ENCODE peak calls at places on chromosome 14, in ten cellular contexts. One of them, this sample, is unnamed.
A peak's percentile ranks its signal among the peaks of the same experiment; 100 is the strongest.

GRCh38 chr14:88426271-88426670 is 40.8 kb downstream of the SPATA7 start:
- DNase-seq in HT-29: no peak
- DNase-seq in activated CD4-positive, CD25-positive, alpha-beta regulatory T cell: no peak
- DNase-seq in neural progenitor cell: peak; percentile 7
- DNase-seq in neural crest cell: no peak
- DNase-seq in CD8-positive, alpha-beta memory T cell: no peak
- DNase-seq in posterior vena cava: no peak
- DNase-seq in HEK293T: no peak
- DNase-seq in stimulated activated CD8-positive, alpha-beta memory T cell treated with anti-CD3 and anti-CD28 coated beads, Interleukin-15, amount 100 ng/mL, for 4 hours: no peak
- DNase-seq in NCI-H2081: no peak
- DNase-seq in this sample: no peak

GRCh38 chr14:104586832-104587620 is 7.5 kb downstream of the C14orf180 start:
- DNase-seq in neural progenitor cell: no peak
- DNase-seq in HT-29: no peak
- DNase-seq in CD8-positive, alpha-beta memory T cell: no peak
- DNase-seq in HEK293T: no peak
- DNase-seq in neural crest cell: no peak
- DNase-seq in posterior vena cava: no peak
- DNase-seq in stimulated activated CD8-positive, alpha-beta memory T cell treated with anti-CD3 and anti-CD28 coated beads, Interleukin-15, amount 100 ng/mL, for 4 hours: no peak
- DNase-seq in NCI-H2081: no peak
- DNase-seq in activated CD4-positive, CD25-positive, alpha-beta regulatory T cell: no peak
- DNase-seq in this sample: no peak

GRCh38 chr14:90965765-90966164 is 94.7 kb downstream of the RPS6KA5 start:
- DNase-seq in HT-29: no peak
- DNase-seq in NCI-H2081: no peak
- DNase-seq in HEK293T: no peak
- DNase-seq in neural crest cell: no peak
- DNase-seq in activated CD4-positive, CD25-positive, alpha-beta regulatory T cell: no peak
- DNase-seq in posterior vena cava: no peak
- DNase-seq in CD8-positive, alpha-beta memory T cell: no peak
- DNase-seq in stimulated activated CD8-positive, alpha-beta memory T cell treated with anti-CD3 and anti-CD28 coated beads, Interleukin-15, amount 100 ng/mL, for 4 hours: no peak
- DNase-seq in neural progenitor cell: no peak
- DNase-seq in this sample: no peak

GRCh38 chr14:31070431-31070830 is 44.3 kb upstream of the STRN3 start:
- DNase-seq in stimulated activated CD8-positive, alpha-beta memory T cell treated with anti-CD3 and anti-CD28 coated beads, Interleukin-15, amount 100 ng/mL, for 4 hours: no peak
- DNase-seq in CD8-positive, alpha-beta memory T cell: no peak
- DNase-seq in neural progenitor cell: no peak
- DNase-seq in HEK293T: no peak
- DNase-seq in posterior vena cava: no peak
- DNase-seq in neural crest cell: no peak
- DNase-seq in HT-29: no peak
- DNase-seq in activated CD4-positive, CD25-positive, alpha-beta regulatory T cell: no peak
- DNase-seq in NCI-H2081: no peak
- DNase-seq in this sample: no peak

GRCh38 chr14:68384881-68385280 is 408.0 kb downstream of the ZFP36L1 start:
- DNase-seq in HEK293T: no peak
- DNase-seq in posterior vena cava: no peak
- DNase-seq in neural crest cell: no peak
- DNase-seq in HT-29: no peak
- DNase-seq in CD8-positive, alpha-beta memory T cell: no peak
- DNase-seq in activated CD4-positive, CD25-positive, alpha-beta regulatory T cell: no peak
- DNase-seq in stimulated activated CD8-positive, alpha-beta memory T cell treated with anti-CD3 and anti-CD28 coated beads, Interleukin-15, amount 100 ng/mL, for 4 hours: no peak
- DNase-seq in neural progenitor cell: no peak
- DNase-seq in NCI-H2081: no peak
- DNase-seq in this sample: no peak

GRCh38 chr14:92546347-92547053 is 32.9 kb downstream of the RIN3 start:
- DNase-seq in NCI-H2081: peak; percentile 21
- DNase-seq in posterior vena cava: no peak
- DNase-seq in HEK293T: no peak
- DNase-seq in neural crest cell: no peak
- DNase-seq in stimulated activated CD8-positive, alpha-beta memory T cell treated with anti-CD3 and anti-CD28 coated beads, Interleukin-15, amount 100 ng/mL, for 4 hours: no peak
- DNase-seq in neural progenitor cell: no peak
- DNase-seq in HT-29: no peak
- DNase-seq in activated CD4-positive, CD25-positive, alpha-beta regulatory T cell: no peak
- DNase-seq in CD8-positive, alpha-beta memory T cell: no peak
- DNase-seq in this sample: no peak

GRCh38 chr14:86462193-86462592 is 932.2 kb downstream of the FLRT2 start:
- DNase-seq in neural progenitor cell: peak; percentile 50
- DNase-seq in stimulated activated CD8-positive, alpha-beta memory T cell treated with anti-CD3 and anti-CD28 coated beads, Interleukin-15, amount 100 ng/mL, for 4 hours: no peak
- DNase-seq in CD8-positive, alpha-beta memory T cell: no peak
- DNase-seq in activated CD4-positive, CD25-positive, alpha-beta regulatory T cell: no peak
- DNase-seq in NCI-H2081: no peak
- DNase-seq in posterior vena cava: no peak
- DNase-seq in neural crest cell: no peak
- DNase-seq in HEK293T: no peak
- DNase-seq in HT-29: peak; percentile 30
- DNase-seq in this sample: no peak

GRCh38 chr14:102029956-102030355 is 56.9 kb downstream of the HSP90AA1 start:
- DNase-seq in NCI-H2081: no peak
- DNase-seq in neural progenitor cell: no peak
- DNase-seq in HEK293T: no peak
- DNase-seq in posterior vena cava: no peak
- DNase-seq in HT-29: no peak
- DNase-seq in activated CD4-positive, CD25-positive, alpha-beta regulatory T cell: no peak
- DNase-seq in CD8-positive, alpha-beta memory T cell: no peak
- DNase-seq in neural crest cell: no peak
- DNase-seq in stimulated activated CD8-positive, alpha-beta memory T cell treated with anti-CD3 and anti-CD28 coated beads, Interleukin-15, amount 100 ng/mL, for 4 hours: no peak
- DNase-seq in this sample: no peak

GRCh38 chr14:54685286-54685845 is 118.4 kb downstream of the SAMD4A start:
- DNase-seq in stimulated activated CD8-positive, alpha-beta memory T cell treated with anti-CD3 and anti-CD28 coated beads, Interleukin-15, amount 100 ng/mL, for 4 hours: no peak
- DNase-seq in HT-29: no peak
- DNase-seq in posterior vena cava: no peak
- DNase-seq in activated CD4-positive, CD25-positive, alpha-beta regulatory T cell: no peak
- DNase-seq in neural progenitor cell: no peak
- DNase-seq in neural crest cell: no peak
- DNase-seq in NCI-H2081: no peak
- DNase-seq in CD8-positive, alpha-beta memory T cell: no peak
- DNase-seq in HEK293T: no peak
- DNase-seq in this sample: no peak

GRCh38 chr14:93959239-93960107 is 16.9 kb downstream of the ASB2 start:
- DNase-seq in stimulated activated CD8-positive, alpha-beta memory T cell treated with anti-CD3 and anti-CD28 coated beads, Interleukin-15, amount 100 ng/mL, for 4 hours: peak; percentile 89
- DNase-seq in neural crest cell: no peak
- DNase-seq in NCI-H2081: no peak
- DNase-seq in neural progenitor cell: no peak
- DNase-seq in HEK293T: peak; percentile 16
- DNase-seq in posterior vena cava: no peak
- DNase-seq in HT-29: peak; percentile 77
- DNase-seq in CD8-positive, alpha-beta memory T cell: peak; percentile 90
- DNase-seq in activated CD4-positive, CD25-positive, alpha-beta regulatory T cell: peak; percentile 84
- DNase-seq in this sample: no peak

GRCh38 chr14:26255213-26255612 is 342.6 kb downstream of the NOVA1 start:
- DNase-seq in neural crest cell: no peak
- DNase-seq in posterior vena cava: no peak
- DNase-seq in NCI-H2081: peak; percentile 1
- DNase-seq in CD8-positive, alpha-beta memory T cell: no peak
- DNase-seq in HEK293T: peak; percentile 13
- DNase-seq in HT-29: no peak
- DNase-seq in activated CD4-positive, CD25-positive, alpha-beta regulatory T cell: no peak
- DNase-seq in stimulated activated CD8-positive, alpha-beta memory T cell treated with anti-CD3 and anti-CD28 coated beads, Interleukin-15, amount 100 ng/mL, for 4 hours: no peak
- DNase-seq in neural progenitor cell: peak; percentile 14
- DNase-seq in this sample: peak; percentile 7

GRCh38 chr14:73745571-73746539 is 31.7 kb upstream of the PNMA1 start:
- DNase-seq in neural progenitor cell: no peak
- DNase-seq in posterior vena cava: no peak
- DNase-seq in activated CD4-positive, CD25-positive, alpha-beta regulatory T cell: no peak
- DNase-seq in neural crest cell: no peak
- DNase-seq in HT-29: no peak
- DNase-seq in stimulated activated CD8-positive, alpha-beta memory T cell treated with anti-CD3 and anti-CD28 coated beads, Interleukin-15, amount 100 ng/mL, for 4 hours: no peak
- DNase-seq in HEK293T: no peak
- DNase-seq in NCI-H2081: no peak
- DNase-seq in CD8-positive, alpha-beta memory T cell: no peak
- DNase-seq in this sample: no peak